ENCODE peak calls at places on chromosomes 11 and 22, in seven cellular contexts. H is neural progenitor cell; Y is HCT116; U is kidney; K is type B pancreatic cell; V is naive thymus-derived CD4-positive, alpha-beta T cell; Z is NCI-H774. B is an unnamed sample.

GRCh38 chr11:59669611-59670009 is 773 bp upstream of the PATL1 start:
- DNase-seq in H (no peak), Y (no peak), U (peak; percentile 85), K (no peak), V (no peak), Z (no peak), B (peak; percentile 69)

GRCh38 chr11:128779036-128779435 is 85.2 kb downstream of the FLI1 start:
- DNase-seq in H (no peak), Y (no peak), U (no peak), K (no peak), V (no peak), Z (no peak), B (no peak)

GRCh38 chr22:49845241-49845640 is 8.4 kb upstream of the ZBED4 start:
- DNase-seq in H (no peak), Y (no peak), U (no peak), K (no peak), V (no peak), Z (no peak), B (no peak)

GRCh38 chr22:37162221-37163095 is 12.7 kb upstream of the IL2RB start:
- DNase-seq in H (no peak), Y (no peak), U (peak; percentile 58), K (no peak), V (no peak), Z (no peak), B (no peak)

GRCh38 chr11:77152846-77153245 is 24.8 kb downstream of the MYO7A start:
- DNase-seq in H (no peak), Y (no peak), U (peak; percentile 43), K (no peak), V (no peak), Z (no peak), B (no peak)

GRCh38 chr11:125554038-125554437 is 15.2 kb upstream of the EI24 start:
- DNase-seq in H (no peak), Y (peak; percentile 13), U (no peak), K (no peak), V (no peak), Z (no peak), B (no peak)

GRCh38 chr11:8038811-8039529 is 42.0 kb upstream of the TUB start:
- DNase-seq in H (no peak), Y (no peak), U (peak; percentile 32), K (peak; percentile 43), V (no peak), Z (no peak), B (no peak)

GRCh38 chr11:20110908-20111669 is 49.2 kb downstream of the DBX1 start:
- DNase-seq in H (peak; percentile 76), Y (peak; percentile 72), U (no peak), K (no peak), V (no peak), Z (peak; percentile 70), B (no peak)

GRCh38 chr11:82865841-82866240 is 34.4 kb downstream of the PRCP start:
- DNase-seq in H (no peak), Y (no peak), U (no peak), K (no peak), V (no peak), Z (no peak), B (no peak)

GRCh38 chr11:9004310-9004945 is 627 bp upstream of the NRIP3 start:
- DNase-seq in H (peak; percentile 74), Y (no peak), U (peak; percentile 79), K (no peak), V (peak; percentile 23), Z (no peak), B (no peak)

GRCh38 chr11:26088391-26088790 is 243.5 kb upstream of the ANO3 start:
- DNase-seq in H (no peak), Y (no peak), U (no peak), K (no peak), V (no peak), Z (no peak), B (no peak)

GRCh38 chr11:128244896-128245295 is 342.5 kb downstream of the ETS1 start:
- DNase-seq in H (no peak), Y (no peak), U (no peak), K (no peak), V (no peak), Z (no peak), B (no peak)

GRCh38 chr11:112652786-112653390 is 308.3 kb upstream of the NCAM1 start:
- DNase-seq in H (no peak), Y (no peak), U (no peak), K (no peak), V (no peak), Z (no peak), B (no peak)

GRCh38 chr11:119207300-119207570 is 1.1 kb downstream of the CBL start:
- DNase-seq in H (no peak), Y (no peak), U (no peak), K (no peak), V (no peak), Z (no peak), B (no peak)

GRCh38 chr11:117793521-117793920 is 3.5 kb downstream of the DSCAML1 start:
- DNase-seq in H (no peak), Y (no peak), U (peak; percentile 25), K (no peak), V (no peak), Z (no peak), B (peak; percentile 40)

GRCh38 chr11:1503708-1504104 is 17.1 kb upstream of the MOB2 start:
- DNase-seq in H (no peak), Y (no peak), U (peak; percentile 64), K (no peak), V (no peak), Z (no peak), B (peak; percentile 66)

GRCh38 chr11:6992457-6993431 is 27.4 kb downstream of the ZNF214 start:
- DNase-seq in H (no peak), Y (no peak), U (no peak), K (no peak), V (no peak), Z (no peak), B (no peak)

GRCh38 chr11:46112961-46113617 is 8.2 kb downstream of the PHF21A start:
- DNase-seq in H (peak; percentile 73), Y (peak; percentile 67), U (no peak), K (no peak), V (no peak), Z (peak; percentile 9), B (no peak)

GRCh38 chr11:35111171-35112055 is 27.6 kb upstream of the CD44 start:
- DNase-seq in H (no peak), Y (no peak), U (no peak), K (no peak), V (no peak), Z (no peak), B (no peak)

GRCh38 chr22:31127181-31127772 is 4.5 kb downstream of the INPP5J start:
- DNase-seq in H (no peak), Y (no peak), U (no peak), K (no peak), V (no peak), Z (no peak), B (no peak)

GRCh38 chr22:35400335-35400680 is 368 bp downstream of the MCM5 start:
- DNase-seq in H (peak; percentile 64), Y (no peak), U (peak; percentile 83), K (no peak), V (no peak), Z (no peak), B (no peak)

GRCh38 chr11:116821050-116821918 is 1.8 kb downstream of the APOA4 start:
- DNase-seq in H (no peak), Y (no peak), U (no peak), K (no peak), V (no peak), Z (no peak), B (no peak)

GRCh38 chr11:16512163-16512562 is 155.8 kb upstream of the SOX6 start:
- DNase-seq in H (no peak), Y (no peak), U (no peak), K (no peak), V (no peak), Z (no peak), B (no peak)

GRCh38 chr11:129292092-129292491 is 83.6 kb upstream of the BARX2 start:
- DNase-seq in H (no peak), Y (no peak), U (no peak), K (no peak), V (no peak), Z (no peak), B (no peak)

GRCh38 chr11:102367364-102367763 is 20.4 kb downstream of the BIRC2 start:
- DNase-seq in H (no peak), Y (no peak), U (no peak), K (no peak), V (no peak), Z (no peak), B (no peak)

GRCh38 chr11:30422389-30422788 is 99.5 kb downstream of the ARL14EP start:
- DNase-seq in H (peak; percentile 75), Y (no peak), U (no peak), K (no peak), V (no peak), Z (no peak), B (no peak)

GRCh38 chr11:113546757-113547507 is 71.7 kb upstream of the DRD2 start:
- DNase-seq in H (no peak), Y (no peak), U (no peak), K (no peak), V (no peak), Z (no peak), B (no peak)

GRCh38 chr11:110347660-110348059 is 51.2 kb upstream of the RDX start:
- DNase-seq in H (no peak), Y (no peak), U (no peak), K (no peak), V (no peak), Z (no peak), B (no peak)

GRCh38 chr22:24516301-24516737 is 21.2 kb downstream of the UPB1 start:
- DNase-seq in H (no peak), Y (no peak), U (no peak), K (no peak), V (no peak), Z (no peak), B (no peak)

GRCh38 chr22:42343551-42344081 is 73.2 kb upstream of the TCF20 start:
- DNase-seq in H (peak; percentile 81), Y (no peak), U (no peak), K (no peak), V (peak; percentile 33), Z (peak; percentile 34), B (no peak)

GRCh38 chr22:49405590-49405989 is 422.1 kb downstream of the BRD1 start:
- DNase-seq in H (no peak), Y (no peak), U (no peak), K (no peak), V (no peak), Z (no peak), B (no peak)

GRCh38 chr11:68542617-68543016 is 82.1 kb downstream of the PPP6R3 start:
- DNase-seq in H (no peak), Y (no peak), U (no peak), K (no peak), V (no peak), Z (no peak), B (no peak)

GRCh38 chr22:21734540-21735197 is 925 bp downstream of the YPEL1 start:
- DNase-seq in H (peak; percentile 23), Y (no peak), U (no peak), K (no peak), V (no peak), Z (no peak), B (peak; percentile 45)

GRCh38 chr22:44702479-44703219 is 645 bp downstream of the PRR5 start:
- DNase-seq in H (peak; percentile 82), Y (no peak), U (no peak), K (no peak), V (no peak), Z (no peak), B (no peak)

GRCh38 chr11:67279589-67280340 is 9.3 kb upstream of the ANKRD13D start:
- DNase-seq in H (no peak), Y (no peak), U (peak; percentile 74), K (no peak), V (no peak), Z (no peak), B (no peak)

GRCh38 chr22:38465673-38466490 is 2.0 kb upstream of the KDELR3 start:
- DNase-seq in H (no peak), Y (no peak), U (peak; percentile 69), K (no peak), V (no peak), Z (no peak), B (peak; percentile 2)

GRCh38 chr11:134749040-134749586 is 337.1 kb upstream of the B3GAT1 start:
- DNase-seq in H (no peak), Y (no peak), U (no peak), K (no peak), V (no peak), Z (no peak), B (no peak)

B was measured in head of caudate nucleus.